ENCODE peak calls at places on chromosomes 12 and 14, in seven cellular contexts. Z is hepatocyte, Q is HCT116, P is PC-3, M is Karpas-422, J is GM23248, O is OCI-LY7. H is an unnamed sample. For H3K9me2, the result is how much of the 10 kb centered on the place peaks cover.

GRCh38 chr12:19707948-19708409 is 268.7 kb downstream of the AEBP2 start:
- DNase-seq in Z (no peak), Q (peak), P (peak), M (peak), J (peak), O (no peak), H (no peak)

GRCh38 chr12:128961957-128962356 is 108.7 kb downstream of the GLT1D1 start:
- DNase-seq in Z (no peak), Q (no peak), P (no peak), M (no peak), J (no peak), O (no peak), H (no peak)

GRCh38 chr14:81453166-81453766 is 53.1 kb upstream of the STON2 start:
- DNase-seq in Z (peak), Q (peak), P (peak), M (peak), J (peak), O (peak), H (peak)

GRCh38 chr12:94956936-94957464 is 46.5 kb downstream of the NDUFA12 start:
- DNase-seq in Z (no peak), Q (no peak), P (no peak), M (no peak), J (no peak), O (no peak), H (no peak)

GRCh38 chr14:56774503-56774902 is 35.8 kb downstream of the OTX2 start:
- DNase-seq in Z (no peak), Q (no peak), P (no peak), M (no peak), J (no peak), O (no peak), H (no peak)

GRCh38 chr12:67752226-67752732 is 103.7 kb downstream of the DYRK2 start:
- DNase-seq in Z (no peak), Q (no peak), P (peak), M (no peak), J (peak), O (no peak), H (no peak)

GRCh38 chr12:47014474-47014873 is 64.9 kb upstream of the PCED1B start:
- DNase-seq in Z (no peak), Q (no peak), P (peak), M (no peak), J (peak), O (no peak), H (no peak)

GRCh38 chr12:46224401-46224800 is 44.4 kb downstream of the SLC38A1 start:
- DNase-seq in Z (no peak), Q (no peak), P (no peak), M (no peak), J (peak), O (no peak), H (no peak)

GRCh38 chr14:77489051-77489450 is 9.6 kb downstream of the ISM2 start:
- DNase-seq in Z (no peak), Q (no peak), P (no peak), M (no peak), J (no peak), O (no peak), H (no peak)

GRCh38 chr14:95906591-95906990 is 30.0 kb downstream of the TUNAR start:
- DNase-seq in Z (no peak), Q (no peak), P (no peak), M (no peak), J (no peak), O (no peak), H (no peak)

GRCh38 chr12:50933459-50934124 is 18.8 kb upstream of the HIGD1C start:
- DNase-seq in Z (peak), Q (no peak), P (no peak), M (peak), J (no peak), O (no peak), H (no peak)

GRCh38 chr14:37641117-37641516 is 45.7 kb downstream of the TTC6 start:
- DNase-seq in Z (no peak), Q (no peak), P (peak), M (no peak), J (no peak), O (no peak), H (no peak)

GRCh38 chr12:110249716-110250225 is 31.3 kb upstream of the ATP2A2 start:
- DNase-seq in Z (peak), Q (no peak), P (no peak), M (no peak), J (no peak), O (no peak), H (no peak)

GRCh38 chr12:26767865-26768264 is 65.1 kb downstream of the ITPR2 start:
- DNase-seq in Z (no peak), Q (no peak), P (no peak), M (no peak), J (no peak), O (no peak), H (no peak)

GRCh38 chr12:27207626-27208413 is 36.3 kb upstream of the STK38L start:
- DNase-seq in Z (no peak), Q (no peak), P (no peak), M (no peak), J (no peak), O (no peak), H (no peak)

GRCh38 chr12:45232771-45233372 is 17.0 kb downstream of the ANO6 start:
- DNase-seq in Z (peak), Q (peak), P (peak), M (no peak), J (peak), O (no peak), H (peak)

GRCh38 chr12:109572506-109572845 is 828 bp downstream of the MMAB start:
- DNase-seq in Z (no peak), Q (no peak), P (no peak), M (no peak), J (no peak), O (no peak), H (no peak)

GRCh38 chr12:31589896-31590729 is 823 bp downstream of the DENND5B start:
- DNase-seq in Z (peak), Q (peak), P (peak), M (peak), J (peak), O (peak), H (peak)

GRCh38 chr12:51441583-51441982 is 17.0 kb downstream of the SLC4A8 start:
- DNase-seq in Z (peak), Q (no peak), P (no peak), M (no peak), J (peak), O (no peak), H (no peak)

GRCh38 chr14:101255765-101256125 is 305.6 kb upstream of the DIO3 start:
- DNase-seq in Z (no peak), Q (no peak), P (no peak), M (no peak), J (no peak), O (no peak), H (no peak)

GRCh38 chr12:3263939-3264699 is 186.9 kb downstream of the TSPAN9 start:
- DNase-seq in Z (no peak), Q (no peak), P (no peak), M (no peak), J (no peak), O (no peak), H (no peak)

GRCh38 chr12:127632431-127632830 is 634.5 kb upstream of the TMEM132C start:
- DNase-seq in Z (no peak), Q (no peak), P (no peak), M (no peak), J (no peak), O (no peak), H (no peak)

GRCh38 chr12:68352067-68352466 is 19.9 kb upstream of the MDM1 start:
- DNase-seq in Z (no peak), Q (no peak), P (peak), M (no peak), J (no peak), O (no peak), H (no peak)

GRCh38 chr14:50804181-50804721 is 26.7 kb downstream of the NIN start:
- DNase-seq in Z (no peak), Q (no peak), P (no peak), M (no peak), J (peak), O (no peak), H (no peak)

GRCh38 chr12:131076791-131077747 is 123.4 kb downstream of the ADGRD1 start:
- DNase-seq in Z (no peak), Q (no peak), P (no peak), M (no peak), J (no peak), O (no peak), H (no peak)

GRCh38 chr14:90700928-90701776 is 115.1 kb downstream of the TTC7B start:
- DNase-seq in Z (no peak), Q (no peak), P (peak), M (no peak), J (no peak), O (no peak), H (no peak)

GRCh38 chr14:50832935-50833607 is 2.1 kb upstream of the NIN start:
- DNase-seq in Z (no peak), Q (no peak), P (no peak), M (no peak), J (no peak), O (no peak), H (no peak)

GRCh38 chr14:76985021-76985420 is 43.5 kb downstream of the IRF2BPL start:
- DNase-seq in Z (no peak), Q (no peak), P (no peak), M (no peak), J (no peak), O (no peak), H (no peak)

GRCh38 chr14:96056509-96057422 is 17.6 kb downstream of the C14orf132 start:
- DNase-seq in Z (no peak), Q (no peak), P (peak), M (peak), J (no peak), O (peak), H (peak)

GRCh38 chr14:36660736-36661505 is 739 bp upstream of the PAX9 start:
- DNase-seq in Z (no peak), Q (no peak), P (no peak), M (no peak), J (no peak), O (peak), H (peak)

GRCh38 chr14:27050195-27050594 is 452.4 kb upstream of the NOVA1 start:
- DNase-seq in Z (no peak), Q (no peak), P (no peak), M (no peak), J (no peak), O (no peak), H (no peak)

GRCh38 chr12:31521972-31522371 is 69.0 kb downstream of the DENND5B start:
- DNase-seq in Z (no peak), Q (no peak), P (no peak), M (no peak), J (no peak), O (no peak), H (no peak)

GRCh38 chr12:59396519-59396918 is 199.3 kb upstream of the SLC16A7 start:
- DNase-seq in Z (no peak), Q (no peak), P (peak), M (no peak), J (no peak), O (no peak), H (no peak)

DNA sequence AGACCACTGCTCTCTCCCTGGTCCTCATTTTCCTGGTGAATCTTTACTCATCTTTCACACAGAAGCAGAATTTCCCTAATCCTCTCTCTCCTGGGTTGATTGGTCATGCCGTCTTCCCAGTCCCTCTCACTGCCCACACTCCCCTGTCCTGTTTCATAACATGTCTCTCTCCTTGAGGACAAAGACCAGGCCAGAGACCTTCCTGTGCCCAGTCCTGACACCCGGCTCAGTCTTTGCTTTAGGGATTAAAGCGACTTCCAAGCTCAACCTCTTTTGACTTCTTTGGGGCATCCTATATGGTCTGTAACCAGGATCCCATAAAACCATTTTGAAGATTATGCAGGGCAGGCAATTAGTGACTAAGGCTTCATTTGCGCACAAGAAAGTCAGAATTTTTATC is 105.5 kb downstream of the BCL11B start:
- DNase-seq in Z (no peak), Q (no peak), P (no peak), M (no peak), J (no peak), O (no peak), H (no peak)
- H3K9me2 ChIP-seq in Z (under half), Q (under half), P (under half), M (under half), J (under half), O (under half), H (under half)

GRCh38 chr12:76637807-76638206 is 78.2 kb upstream of the OSBPL8 start:
- DNase-seq in Z (no peak), Q (no peak), P (peak), M (no peak), J (peak), O (no peak), H (no peak)
- H3K9me2 ChIP-seq in Z (under half), Q (under half), P (under half), M (under half), J (under half), O (under half), H (under half)

GRCh38 chr14:105355049-105355575 is 40.6 kb downstream of the PACS2 start:
- DNase-seq in Z (no peak), Q (no peak), P (no peak), M (no peak), J (no peak), O (no peak), H (no peak)

GRCh38 chr14:105351920-105352871 is 37.6 kb downstream of the PACS2 start:
- DNase-seq in Z (peak), Q (peak), P (peak), M (peak), J (peak), O (peak), H (peak)

GRCh38 chr14:105354541-105354940 is 40.0 kb downstream of the PACS2 start:
- DNase-seq in Z (no peak), Q (no peak), P (no peak), M (no peak), J (no peak), O (no peak), H (no peak)

GRCh38 chr14:105351410-105351809 is 36.9 kb downstream of the PACS2 start:
- DNase-seq in Z (no peak), Q (no peak), P (no peak), M (no peak), J (no peak), O (no peak), H (no peak)

GRCh38 chr14:105353163-105353562 is 38.6 kb downstream of the PACS2 start:
- DNase-seq in Z (no peak), Q (no peak), P (no peak), M (no peak), J (no peak), O (no peak), H (no peak)
- H3K9me2 ChIP-seq in Z (under half), Q (under half), P (under half), M (under half), J (under half), O (under half), H (under half)

DNA sequence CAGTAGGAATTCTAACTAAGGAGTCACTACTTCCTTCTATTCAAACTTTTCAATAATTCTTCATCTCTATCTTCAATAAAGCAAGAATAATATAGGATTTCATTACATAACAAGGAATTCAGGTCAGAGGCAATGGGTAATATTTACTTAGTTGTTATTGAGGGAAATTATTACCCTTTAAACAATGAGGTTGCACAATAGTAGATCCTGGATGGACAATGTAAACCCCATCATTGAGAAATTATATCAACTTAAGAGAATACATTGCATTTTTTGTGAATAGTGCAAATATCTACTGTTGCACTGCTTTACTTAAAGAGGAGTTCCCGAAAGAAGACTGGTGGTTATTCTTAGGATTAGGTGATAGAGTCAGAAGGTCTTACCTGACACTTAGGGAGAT is 43.7 kb downstream of the A2M start:
- DNase-seq in Z (no peak), Q (no peak), P (no peak), M (no peak), J (no peak), O (no peak), H (no peak)
- H3K9me2 ChIP-seq in Z (under half), Q (under half), P (under half), M (under half), J (under half), O (under half), H (under half)

GRCh38 chr14:100246136-100246535 is 7.2 kb downstream of the YY1 start:
- DNase-seq in Z (no peak), Q (no peak), P (no peak), M (no peak), J (no peak), O (no peak), H (no peak)
- H3K9me2 ChIP-seq in Z (under half), Q (under half), P (under half), M (under half), J (under half), O (under half), H (under half)

DNA sequence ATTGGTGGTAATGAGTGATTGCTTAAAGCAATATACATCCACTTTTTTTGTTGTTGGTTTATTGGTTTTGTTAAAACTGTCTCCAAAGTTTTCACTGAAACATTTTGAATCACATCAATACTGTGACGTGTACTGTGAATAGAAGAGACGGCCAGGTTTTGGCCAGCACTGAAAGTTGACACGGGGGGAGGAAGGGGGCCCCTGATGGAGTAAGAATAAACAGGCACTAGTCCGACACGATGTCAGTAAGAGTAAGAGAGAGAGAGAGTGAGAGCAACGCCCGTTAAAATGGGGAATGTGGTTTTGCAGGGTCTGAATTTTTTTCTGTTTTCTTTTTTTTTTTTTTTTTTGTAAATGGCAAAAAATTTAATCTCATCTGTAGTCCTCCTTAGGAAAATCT is 14.7 kb downstream of the PEBP1 start:
- DNase-seq in Z (no peak), Q (no peak), P (no peak), M (no peak), J (no peak), O (no peak), H (no peak)
- H3K9me2 ChIP-seq in Z (under half), Q (under half), P (under half), M (under half), J (under half), O (under half), H (under half)

GRCh38 chr12:116928504-116928903 is 17.8 kb downstream of the FBXW8 start:
- DNase-seq in Z (no peak), Q (no peak), P (no peak), M (no peak), J (no peak), O (no peak), H (no peak)
- H3K9me2 ChIP-seq in Z (under half), Q (under half), P (under half), M (under half), J (under half), O (under half), H (under half)

H was measured in GM23338.